ENCODE peak calls at places on chromosome 7, in seven cellular contexts. X is OCI-LY7; E is CD4-positive, alpha-beta T cell; C is hepatocyte; S is upper lobe of right lung; M is fibroblast of lung; A is CD8-positive, alpha-beta T cell. I is an unnamed sample.

GRCh38 chr7:130959743-130960207 is 225.8 kb upstream of the KLF14 start:
- DNase-seq in X (peak; percentile 44), E (no peak), C (no peak), S (no peak), M (peak; percentile 87), A (no peak), I (no peak)

GRCh38 chr7:34042406-34042805 is 137.1 kb downstream of the BMPER start:
- DNase-seq in X (no peak), E (no peak), C (no peak), S (no peak), M (peak; percentile 71), A (no peak), I (no peak)

GRCh38 chr7:116213361-116214155 is 3.2 kb downstream of the TES start:
- DNase-seq in X (no peak), E (no peak), C (no peak), S (no peak), M (peak; percentile 52), A (no peak), I (no peak)

GRCh38 chr7:16356241-16356958 is 64.9 kb downstream of the CRPPA start:
- DNase-seq in X (no peak), E (no peak), C (no peak), S (no peak), M (peak; percentile 38), A (no peak), I (no peak)

GRCh38 chr7:134024729-134025128 is 102.4 kb upstream of the LRGUK start:
- DNase-seq in X (no peak), E (no peak), C (peak; percentile 15), S (no peak), M (peak; percentile 42), A (no peak), I (no peak)

GRCh38 chr7:40372031-40372430 is 237.2 kb downstream of the SUGCT start:
- DNase-seq in X (no peak), E (no peak), C (no peak), S (no peak), M (no peak), A (no peak), I (no peak)

GRCh38 chr7:102432476-102433318 is 678 bp upstream of the ORAI2 start:
- DNase-seq in X (peak; percentile 59), E (no peak), C (no peak), S (no peak), M (no peak), A (no peak), I (no peak)

GRCh38 chr7:96359876-96360275 is 38.0 kb upstream of the SLC25A13 start:
- DNase-seq in X (no peak), E (no peak), C (peak; percentile 9), S (no peak), M (no peak), A (no peak), I (no peak)

GRCh38 chr7:44244282-44244681 is 43.5 kb downstream of the YKT6 start:
- DNase-seq in X (peak; percentile 57), E (peak; percentile 18), C (no peak), S (no peak), M (no peak), A (peak; percentile 14), I (peak; percentile 12)

GRCh38 chr7:18952846-18953245 is 164.6 kb downstream of the TWIST1 start:
- DNase-seq in X (no peak), E (no peak), C (no peak), S (no peak), M (no peak), A (no peak), I (no peak)

GRCh38 chr7:66140924-66141323 is 26.3 kb downstream of the CRCP start:
- DNase-seq in X (no peak), E (no peak), C (peak; percentile 85), S (peak; percentile 74), M (peak; percentile 82), A (no peak), I (no peak)

GRCh38 chr7:21256310-21256877 is 171.5 kb upstream of the SP4 start:
- DNase-seq in X (peak; percentile 45), E (peak; percentile 3), C (peak; percentile 58), S (no peak), M (peak; percentile 18), A (peak; percentile 17), I (peak; percentile 71)

GRCh38 chr7:2275101-2275500 is 33.1 kb downstream of the NUDT1 start:
- DNase-seq in X (no peak), E (no peak), C (no peak), S (no peak), M (no peak), A (no peak), I (no peak)

GRCh38 chr7:84484502-84485079 is 290.0 kb upstream of the SEMA3A start:
- DNase-seq in X (no peak), E (no peak), C (no peak), S (no peak), M (peak; percentile 16), A (no peak), I (no peak)

GRCh38 chr7:29113384-29114102 is 32.8 kb downstream of the CPVL start:
- DNase-seq in X (peak; percentile 2), E (no peak), C (peak; percentile 53), S (no peak), M (peak; percentile 56), A (no peak), I (no peak)

GRCh38 chr7:32142649-32143048 is 72.4 kb upstream of the PDE1C start:
- DNase-seq in X (no peak), E (no peak), C (no peak), S (no peak), M (peak; percentile 90), A (no peak), I (no peak)

GRCh38 chr7:75967573-75967997 is 26.8 kb downstream of the TMEM120A start:
- DNase-seq in X (no peak), E (no peak), C (peak; percentile 63), S (no peak), M (no peak), A (no peak), I (no peak)

GRCh38 chr7:149229526-149229925 is 9.9 kb upstream of the ZNF212 start:
- DNase-seq in X (no peak), E (no peak), C (no peak), S (no peak), M (no peak), A (no peak), I (no peak)

GRCh38 chr7:8881916-8882315 is 448.5 kb downstream of the NXPH1 start:
- DNase-seq in X (no peak), E (no peak), C (no peak), S (no peak), M (no peak), A (no peak), I (no peak)

GRCh38 chr7:141073641-141074161 is at the start of gene TMEM178B:
- DNase-seq in X (no peak), E (no peak), C (peak; percentile 8), S (no peak), M (no peak), A (no peak), I (peak; percentile 37)

GRCh38 chr7:152970481-152970880 is 210.9 kb downstream of the ACTR3B start:
- DNase-seq in X (no peak), E (no peak), C (no peak), S (no peak), M (no peak), A (no peak), I (no peak)

GRCh38 chr7:152968003-152968402 is 208.5 kb downstream of the ACTR3B start:
- DNase-seq in X (no peak), E (no peak), C (peak; percentile 40), S (no peak), M (no peak), A (no peak), I (no peak)

GRCh38 chr7:152966189-152966588 is 206.6 kb downstream of the ACTR3B start:
- DNase-seq in X (no peak), E (no peak), C (no peak), S (no peak), M (no peak), A (no peak), I (no peak)

GRCh38 chr7:152969839-152970238 is 210.3 kb downstream of the ACTR3B start:
- DNase-seq in X (no peak), E (no peak), C (no peak), S (no peak), M (no peak), A (no peak), I (no peak)

DNA sequence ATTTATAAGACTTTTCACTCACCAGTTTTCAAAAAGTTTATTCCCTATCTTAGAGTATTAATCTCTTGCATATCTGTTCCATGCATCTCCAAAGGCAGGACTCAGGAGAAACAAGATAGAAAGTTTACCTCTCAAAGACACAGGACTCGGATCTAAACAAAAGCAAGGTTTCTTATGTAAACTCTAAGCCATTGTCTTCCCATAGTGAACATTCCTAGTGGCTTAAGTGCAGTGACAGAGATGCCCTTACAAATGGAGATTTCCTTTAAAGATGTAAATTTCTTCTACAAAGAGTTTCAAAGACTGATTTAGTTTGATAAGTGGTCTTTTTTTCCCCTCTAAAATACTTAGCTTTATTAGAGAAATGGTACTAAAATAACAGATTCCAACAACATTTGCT is 209.8 kb downstream of the ACTR3B start:
- DNase-seq in X (no peak), E (no peak), C (no peak), S (no peak), M (no peak), A (no peak), I (no peak)
- H3K9me3 ChIP-seq in X (no peaks in the 10 kb centered on the region), E (no peaks in the 10 kb centered on the region), C (no peaks in the 10 kb centered on the region), S (no peaks in the 10 kb centered on the region), M (no peaks in the 10 kb centered on the region), A (no peaks in the 10 kb centered on the region), I (peaks cover 2% of the 10 kb centered on the region)

GRCh38 chr7:46970486-46970885 is 611.4 kb downstream of the TNS3 start:
- DNase-seq in X (no peak), E (no peak), C (no peak), S (no peak), M (no peak), A (no peak), I (no peak)
- H3K9me3 ChIP-seq in X (peaks cover 10% of the 10 kb centered on the region), E (no peaks in the 10 kb centered on the region), C (peaks cover 10% of the 10 kb centered on the region), S (no peaks in the 10 kb centered on the region), M (no peaks in the 10 kb centered on the region), A (no peaks in the 10 kb centered on the region), I (no peaks in the 10 kb centered on the region)

GRCh38 chr7:150345012-150345411 is 3.6 kb upstream of the RARRES2 start:
- DNase-seq in X (no peak), E (no peak), C (no peak), S (no peak), M (no peak), A (no peak), I (no peak)
- H3K9me3 ChIP-seq in X (peaks cover 8% of the 10 kb centered on the region), E (peaks cover 9% of the 10 kb centered on the region), C (no peaks in the 10 kb centered on the region), S (no peaks in the 10 kb centered on the region), M (no peaks in the 10 kb centered on the region), A (no peaks in the 10 kb centered on the region), I (peaks cover 5% of the 10 kb centered on the region)

GRCh38 chr7:156861212-156861611 is 31.8 kb downstream of the LMBR1 start:
- DNase-seq in X (no peak), E (no peak), C (no peak), S (no peak), M (no peak), A (no peak), I (no peak)

GRCh38 chr7:156854654-156855053 is 38.3 kb downstream of the LMBR1 start:
- DNase-seq in X (no peak), E (no peak), C (no peak), S (no peak), M (no peak), A (no peak), I (no peak)

GRCh38 chr7:156858523-156858922 is 34.5 kb downstream of the LMBR1 start:
- DNase-seq in X (no peak), E (no peak), C (no peak), S (no peak), M (no peak), A (no peak), I (no peak)

DNA sequence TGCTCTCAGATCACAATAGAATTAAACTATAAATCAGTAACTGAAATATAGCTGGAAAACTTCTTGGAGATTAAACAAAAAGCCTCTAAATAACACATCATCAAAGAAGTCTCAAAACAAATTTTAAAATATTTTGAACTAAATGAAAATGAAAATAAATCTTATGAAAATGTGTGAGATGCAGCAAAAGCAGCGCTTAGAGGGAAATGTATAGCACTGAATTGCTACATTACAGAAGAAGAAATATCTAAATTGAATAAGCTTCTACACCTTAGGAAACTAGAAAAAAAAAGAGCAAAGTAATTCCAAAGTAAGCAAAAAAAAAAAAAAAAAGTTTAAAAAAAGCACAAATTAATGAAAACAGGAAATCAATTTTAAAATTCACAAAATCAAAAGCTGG is 35.2 kb downstream of the LMBR1 start:
- DNase-seq in X (no peak), E (no peak), C (no peak), S (no peak), M (no peak), A (no peak), I (no peak)
- H3K9me3 ChIP-seq in X (peaks cover 71% of the 10 kb centered on the region), E (peaks cover 24% of the 10 kb centered on the region), C (peaks cover 9% of the 10 kb centered on the region), S (peaks cover 15% of the 10 kb centered on the region), M (no peaks in the 10 kb centered on the region), A (no peaks in the 10 kb centered on the region), I (peaks cover 17% of the 10 kb centered on the region)

I was measured in CD4-positive, CD25-positive, alpha-beta regulatory T cell.